ENCODE peak calls at places on chromosomes 4 and X, in eight cellular contexts. J is AG20443, C is KBM-7, I is heart right ventricle, M is tibial artery, N is ecto neural progenitor cell, U is neural progenitor cell, A is putamen. O is an unnamed sample.

GRCh38 chr4:119286377-119287002 is 35.4 kb downstream of the FABP2 start:
- DNase-seq in A (peak), U (peak), N (no peak), I (no peak), C (peak), M (no peak), J (peak), O (no peak)

GRCh38 chr4:7674706-7675105 is 240.0 kb upstream of the PSAPL1 start:
- DNase-seq in J (no peak), I (no peak), M (no peak), N (no peak), C (no peak), U (no peak), A (no peak), O (no peak)

GRCh38 chrX:20374866-20375530 is 108.3 kb upstream of the RPS6KA3 start:
- DNase-seq in J (no peak), M (no peak), I (no peak), N (no peak), C (peak), A (no peak), U (no peak), O (no peak)

GRCh38 chr4:53508446-53508845 is 82.8 kb downstream of the LNX1 start:
- DNase-seq in A (no peak), N (no peak), C (no peak), M (no peak), J (peak), I (no peak), U (no peak), O (no peak)

GRCh38 chr4:3321295-3321889 is 28.6 kb downstream of the RGS12 start:
- DNase-seq in A (peak), N (peak), I (peak), J (peak), U (no peak), C (no peak), M (peak), O (peak)

GRCh38 chr4:105679186-105679585 is 29.3 kb downstream of the INTS12 start:
- DNase-seq in A (no peak), J (no peak), C (no peak), I (no peak), N (no peak), M (no peak), U (no peak), O (no peak)

GRCh38 chr4:7103031-7103598 is 35.3 kb upstream of the GRPEL1 start:
- DNase-seq in I (peak), A (peak), J (peak), N (peak), C (peak), U (peak), M (peak), O (peak)

GRCh38 chr4:89307446-89308160 is at the start of gene GPRIN3:
- DNase-seq in I (peak), A (no peak), M (peak), U (peak), C (peak), J (peak), N (peak), O (peak)

GRCh38 chrX:39592776-39593175 is 505.0 kb downstream of the BCOR start:
- DNase-seq in J (peak), U (no peak), N (no peak), A (no peak), I (no peak), C (no peak), M (no peak), O (no peak)

GRCh38 chr4:3215733-3216132 is 33.2 kb upstream of the MSANTD1 start:
- DNase-seq in N (no peak), I (no peak), M (no peak), J (no peak), U (no peak), A (no peak), C (no peak), O (peak)

GRCh38 chr4:186979966-186980745 is 256.5 kb upstream of the FAT1 start:
- DNase-seq in I (no peak), U (peak), J (no peak), N (no peak), A (no peak), M (no peak), C (no peak), O (no peak)